ENCODE peak calls at places on chromosomes 12 and 14, in five cellular contexts. L, H, A, Z and J are unnamed samples.

GRCh38 chr12:29957835-29958234 is 174.1 kb upstream of the TMTC1 start:
- DNase-seq in L (no peak), H (no peak), A (no peak), Z (no peak), J (no peak)

GRCh38 chr12:108788076-108788782 is 56.9 kb upstream of the CORO1C start:
- DNase-seq in L (peak; percentile 76), H (no peak), A (peak; percentile 73), Z (no peak), J (no peak)

GRCh38 chr14:72738181-72738611 is 155.7 kb downstream of the DPF3 start:
- DNase-seq in L (no peak), H (peak; percentile 40), A (no peak), Z (no peak), J (no peak)

GRCh38 chr12:112192475-112192874 is 67.1 kb downstream of the TRAFD1 start:
- DNase-seq in L (no peak), H (no peak), A (no peak), Z (no peak), J (no peak)

GRCh38 chr12:1797991-1798733 is 22.2 kb upstream of the LRTM2 start:
- DNase-seq in L (no peak), H (no peak), A (no peak), Z (no peak), J (no peak)

GRCh38 chr14:104400355-104400754 is 179.2 kb upstream of the C14orf180 start:
- DNase-seq in L (no peak), H (no peak), A (no peak), Z (no peak), J (no peak)

GRCh38 chr12:19190292-19191031 is 60.9 kb downstream of the PLEKHA5 start:
- DNase-seq in L (no peak), H (peak; percentile 77), A (no peak), Z (peak; percentile 45), J (peak; percentile 42)

GRCh38 chr14:65156568-65157366 is 54.5 kb upstream of the MAX start:
- DNase-seq in L (peak; percentile 65), H (peak; percentile 82), A (no peak), Z (peak; percentile 38), J (peak; percentile 20)

GRCh38 chr12:55730447-55730820 is 1.6 kb upstream of the CD63 start:
- DNase-seq in L (no peak), H (no peak), A (no peak), Z (no peak), J (no peak)

GRCh38 chr14:45204241-45204640 is 48.8 kb downstream of the MIS18BP1 start:
- DNase-seq in L (no peak), H (no peak), A (no peak), Z (no peak), J (no peak)

GRCh38 chr12:130504110-130504835 is 166.6 kb downstream of the PIWIL1 start:
- DNase-seq in L (no peak), H (no peak), A (no peak), Z (no peak), J (no peak)

GRCh38 chr12:121580959-121581680 is at the start of gene KDM2B:
- DNase-seq in L (peak; percentile 38), H (peak; percentile 64), A (peak; percentile 21), Z (no peak), J (peak; percentile 40)
- H3K27ac ChIP-seq in L (peak within 1 kb of the TSS; percentile 80), H (peak within 1 kb of the TSS; percentile 90), A (peak within 1 kb of the TSS; percentile 87), Z (peak within 1 kb of the TSS; percentile 20), J (peak within 1 kb of the TSS; percentile 66)

GRCh38 chr14:23899788-23900187 is 53.8 kb upstream of the DHRS4 start:
- DNase-seq in L (no peak), H (no peak), A (no peak), Z (no peak), J (no peak)

GRCh38 chr14:23894687-23895419 is 58.7 kb upstream of the DHRS4 start:
- DNase-seq in L (no peak), H (no peak), A (no peak), Z (no peak), J (no peak)

DNA sequence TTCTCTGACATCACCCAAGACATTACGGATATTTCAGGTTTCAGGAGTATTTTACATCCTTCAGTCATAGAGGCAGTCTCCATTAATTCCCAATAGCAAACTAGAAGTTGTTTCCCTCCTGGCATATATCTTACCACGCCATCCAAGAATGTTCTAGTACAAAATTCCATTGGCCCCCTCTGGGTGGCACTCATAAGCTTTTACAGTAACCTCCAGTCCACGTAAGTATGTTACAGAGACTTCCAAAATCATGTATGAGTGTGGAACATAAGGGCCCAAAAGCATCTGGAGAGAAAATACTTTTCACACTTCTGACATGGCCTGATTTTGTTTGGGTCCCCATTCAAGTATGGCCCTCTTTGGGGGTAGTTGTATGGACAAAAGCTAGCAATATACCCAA is 58.1 kb upstream of the DHRS4 start:
- DNase-seq in L (no peak), H (no peak), A (no peak), Z (no peak), J (no peak)
- TF ChIP-seq CTCF in L (no peak), H (peak; percentile 2), A (no peak), Z (peak; percentile 15), J (peak; percentile 10)

GRCh38 chr14:54366726-54367707 is 29.8 kb upstream of the CDKN3 start:
- DNase-seq in L (peak; percentile 46), H (peak; percentile 68), A (no peak), Z (peak; percentile 44), J (peak; percentile 63)

GRCh38 chr14:54362759-54363437 is 33.9 kb upstream of the CDKN3 start:
- DNase-seq in L (no peak), H (no peak), A (no peak), Z (no peak), J (no peak)

GRCh38 chr14:54360667-54361066 is 36.1 kb upstream of the CDKN3 start:
- DNase-seq in L (no peak), H (no peak), A (no peak), Z (no peak), J (no peak)

GRCh38 chr14:54362089-54362504 is 34.7 kb upstream of the CDKN3 start:
- DNase-seq in L (no peak), H (no peak), A (no peak), Z (no peak), J (no peak)

DNA sequence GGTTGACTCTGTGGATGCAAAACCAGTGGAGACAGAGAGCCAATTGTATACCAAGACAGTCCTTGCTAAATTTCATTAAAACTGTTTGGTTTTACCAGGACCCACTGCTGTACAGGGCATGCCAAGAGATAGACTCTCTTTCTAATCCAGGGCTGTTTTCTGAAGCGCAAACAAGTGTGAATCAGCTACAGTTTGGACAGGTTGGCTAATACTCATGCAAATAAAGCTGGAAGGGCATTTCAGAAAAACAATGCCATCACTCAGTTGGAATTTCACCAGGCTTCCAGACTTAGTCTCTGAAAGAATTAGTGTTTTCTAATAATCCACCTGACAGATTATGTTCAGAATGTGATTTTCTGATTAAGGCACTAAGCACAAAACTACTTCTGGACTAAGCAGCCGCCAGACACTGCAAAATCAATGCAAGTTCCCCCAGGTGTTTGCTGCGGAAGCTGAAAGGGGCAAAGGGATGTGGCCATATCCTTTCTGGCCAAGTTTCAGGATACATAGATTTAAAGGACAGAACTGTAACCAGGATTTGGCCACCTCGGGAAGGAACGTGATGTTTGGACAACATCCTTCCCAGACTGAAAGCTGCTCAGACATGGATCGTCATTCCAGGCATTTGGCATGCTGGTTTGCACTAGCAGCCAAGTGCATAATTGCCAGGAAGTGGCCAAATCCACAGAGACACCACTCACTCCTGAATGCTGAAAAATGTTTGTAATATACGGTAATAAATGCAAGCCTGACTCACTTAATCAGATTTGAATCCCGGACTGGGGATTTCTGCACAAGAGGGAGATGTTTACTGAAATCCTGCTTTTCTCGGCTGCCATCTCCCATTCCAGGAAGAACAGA is 32.0 kb upstream of the CDKN3 start:
- DNase-seq in L (peak; percentile 57), H (peak; percentile 86), A (peak; percentile 61), Z (peak; percentile 52), J (no peak)
- H3K27ac ChIP-seq in L (peak overlapping the region; percentile 28), H (no peak overlapping the region), A (peak overlapping the region; percentile 69), Z (no peak overlapping the region), J (no peak overlapping the region)

GRCh38 chr14:100609941-100610391 is 22.7 kb upstream of the BEGAIN start:
- DNase-seq in L (no peak), H (no peak), A (no peak), Z (no peak), J (no peak)
- TF ChIP-seq CTCF in L (no peak), H (no peak), A (no peak), Z (no peak), J (no peak)

GRCh38 chr14:53495846-53496343 is 342.8 kb upstream of the DDHD1 start:
- DNase-seq in L (no peak), H (no peak), A (no peak), Z (no peak), J (no peak)
- H3K27ac ChIP-seq in L (no peak overlapping the region), H (no peak overlapping the region), A (no peak overlapping the region), Z (no peak overlapping the region), J (no peak overlapping the region)

GRCh38 chr12:85392508-85392907 is 112.5 kb downstream of the ALX1 start:
- DNase-seq in L (no peak), H (no peak), A (no peak), Z (no peak), J (no peak)

GRCh38 chr12:85390281-85390680 is 110.3 kb downstream of the ALX1 start:
- DNase-seq in L (no peak), H (no peak), A (no peak), Z (no peak), J (no peak)

DNA sequence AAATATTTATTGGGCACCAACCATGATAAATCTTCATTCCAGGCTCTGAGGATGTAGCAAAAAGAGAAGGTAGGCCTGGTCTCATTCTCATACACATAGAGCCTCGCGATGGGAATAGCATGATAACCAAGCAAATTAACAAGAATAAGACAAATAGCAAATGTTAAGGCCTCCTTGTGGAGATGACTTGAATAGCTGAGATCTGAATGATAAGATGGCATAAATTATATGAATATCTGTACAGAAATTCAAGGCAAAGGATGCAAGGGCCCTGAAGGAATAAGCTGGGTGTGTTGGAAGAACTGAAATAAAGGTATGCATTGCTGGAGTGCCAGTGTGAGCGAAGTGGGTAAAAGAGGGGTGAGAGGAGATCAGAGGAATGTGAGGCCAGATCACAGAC is 114.8 kb downstream of the ALX1 start:
- DNase-seq in L (no peak), H (no peak), A (no peak), Z (no peak), J (no peak)
- TF ChIP-seq CTCF in L (no peak), H (no peak), A (no peak), Z (peak; percentile 2), J (peak; percentile 16)

GRCh38 chr14:53215101-53215500 is 62.0 kb upstream of the DDHD1 start:
- DNase-seq in L (no peak), H (no peak), A (no peak), Z (no peak), J (no peak)

GRCh38 chr14:53214384-53214783 is 61.3 kb upstream of the DDHD1 start:
- DNase-seq in L (no peak), H (no peak), A (no peak), Z (no peak), J (no peak)

GRCh38 chr14:53217283-53217994 is 64.3 kb upstream of the DDHD1 start:
- DNase-seq in L (peak; percentile 27), H (peak; percentile 71), A (peak; percentile 68), Z (peak; percentile 60), J (peak; percentile 45)

DNA sequence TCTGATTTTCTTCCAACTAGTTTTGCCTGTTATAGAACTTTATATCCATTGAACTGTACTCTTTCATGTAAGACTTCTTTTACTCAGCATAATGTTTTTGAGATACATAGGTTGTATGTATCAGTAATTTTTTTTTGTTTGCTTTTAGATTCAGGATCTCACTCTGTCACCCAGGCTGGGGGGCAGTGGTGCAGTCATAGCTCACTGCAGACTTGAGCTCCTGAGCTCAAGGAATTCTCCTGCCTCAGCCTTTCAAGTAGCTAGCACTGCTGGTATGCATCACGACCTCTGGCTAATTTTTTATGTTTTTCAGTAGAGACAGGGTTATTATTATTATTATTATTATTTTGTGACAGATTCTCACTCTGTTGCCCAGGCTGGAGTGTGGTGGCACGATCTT is 65.0 kb upstream of the DDHD1 start:
- DNase-seq in L (no peak), H (no peak), A (no peak), Z (no peak), J (no peak)
- H3K27ac ChIP-seq in L (peak overlapping the region; percentile 57), H (no peak overlapping the region), A (peak overlapping the region; percentile 64), Z (no peak overlapping the region), J (no peak overlapping the region)

GRCh38 chr14:54480830-54481562 is 7.8 kb downstream of the GMFB start:
- DNase-seq in L (no peak), H (peak; percentile 27), A (no peak), Z (peak; percentile 60), J (no peak)
- TF ChIP-seq CTCF in L (no peak), H (no peak), A (no peak), Z (peak; percentile 5), J (no peak)